ENCODE peak calls at places on chromosomes 4 and X, in eight cellular contexts. V is HFF-Myc; L is stimulated activated CD4-positive, alpha-beta T cell treated with anti-CD3 and anti-CD28 coated beads, Interleukin-4, amount 100 ng/mL, for 48 hours; E is AG04450; W is endothelial cell; X is sciatic nerve; N is iPS-NIHi11; S is neuronal stem cell. Y is an unnamed sample.

GRCh38 chr4:96675420-96675819 is 835.5 kb downstream of the PDHA2 start:
- DNase-seq in V (no peak), W (no peak), S (no peak), L (no peak), X (no peak), N (no peak), E (no peak), Y (no peak)

GRCh38 chrX:151870603-151871002 is 42.1 kb upstream of the MAGEA4 start:
- DNase-seq in E (peak; percentile 55), L (no peak), V (peak; percentile 24), X (no peak), W (no peak), N (no peak), S (no peak), Y (peak; percentile 83)

GRCh38 chrX:34893741-34894140 is 48.9 kb upstream of the FAM47B start:
- DNase-seq in V (no peak), W (no peak), E (no peak), X (no peak), S (no peak), N (no peak), L (no peak), Y (peak; percentile 25)

GRCh38 chr4:139704915-139705485 is 39.4 kb downstream of the MGST2 start:
- DNase-seq in W (no peak), E (no peak), S (no peak), V (no peak), L (no peak), X (no peak), N (no peak), Y (no peak)

GRCh38 chr4:185718578-185719492 is 93.2 kb downstream of the SORBS2 start:
- DNase-seq in E (no peak), W (no peak), X (no peak), S (no peak), V (no peak), L (no peak), N (no peak), Y (no peak)

GRCh38 chr4:116427666-116428065 is 657.7 kb downstream of the TRAM1L1 start:
- DNase-seq in N (no peak), S (no peak), L (no peak), V (no peak), W (no peak), X (no peak), E (no peak), Y (no peak)

GRCh38 chr4:67522851-67523671 is 22.2 kb downstream of the CENPC start:
- DNase-seq in N (no peak), S (no peak), W (no peak), V (no peak), X (no peak), E (no peak), L (no peak), Y (peak; percentile 89)

GRCh38 chrX:50097121-50097520 is 103.7 kb downstream of the AKAP4 start:
- DNase-seq in E (no peak), S (no peak), L (no peak), N (no peak), W (no peak), V (no peak), X (no peak), Y (no peak)

GRCh38 chr4:80036306-80036705 is 36.7 kb downstream of the ANTXR2 start:
- DNase-seq in S (no peak), W (no peak), N (no peak), E (no peak), V (no peak), X (no peak), L (no peak), Y (no peak)

GRCh38 chr4:185735887-185736286 is 76.1 kb downstream of the SORBS2 start:
- DNase-seq in E (no peak), L (no peak), S (no peak), X (no peak), W (no peak), V (no peak), N (no peak), Y (no peak)

GRCh38 chr4:101790521-101791188 is at the start of gene BANK1:
- DNase-seq in N (peak; percentile 84), V (no peak), E (no peak), X (peak; percentile 61), L (no peak), W (peak; percentile 89), S (peak; percentile 46), Y (peak; percentile 54)

GRCh38 chrX:51296138-51296537 is 36.5 kb upstream of the NUDT10 start:
- DNase-seq in E (no peak), V (no peak), X (no peak), L (no peak), S (no peak), W (no peak), N (no peak), Y (no peak)

GRCh38 chr4:80138556-80139538 is 58.5 kb upstream of the PRDM8 start:
- DNase-seq in E (no peak), V (peak; percentile 30), S (no peak), L (peak; percentile 26), X (no peak), W (no peak), N (no peak), Y (no peak)

GRCh38 chrX:134004038-134004437 is 18.6 kb upstream of the GPC3 start:
- DNase-seq in N (no peak), V (no peak), L (no peak), W (no peak), S (no peak), E (no peak), X (no peak), Y (no peak)

GRCh38 chr4:155319506-155319905 is 57.3 kb downstream of the MAP9 start:
- DNase-seq in L (no peak), S (no peak), E (no peak), N (no peak), V (no peak), X (no peak), W (no peak), Y (no peak)

GRCh38 chrX:49191033-49191871 is 5.1 kb upstream of the PRICKLE3 start:
- DNase-seq in W (peak; percentile 74), E (peak; percentile 99), V (peak; percentile 98), N (peak; percentile 77), X (peak; percentile 91), S (peak; percentile 95), L (peak; percentile 74), Y (peak; percentile 99)

GRCh38 chr4:37453361-37454262 is 209.1 kb downstream of the NWD2 start:
- DNase-seq in E (no peak), X (peak; percentile 77), S (peak; percentile 43), V (no peak), N (peak; percentile 91), L (peak; percentile 23), W (peak; percentile 73), Y (peak; percentile 46)

GRCh38 chr4:110533940-110534339 is 58.0 kb downstream of the ENPEP start:
- DNase-seq in W (no peak), S (no peak), V (peak; percentile 87), L (no peak), E (peak; percentile 86), X (no peak), N (peak; percentile 46), Y (peak; percentile 94)

GRCh38 chr4:122658818-122659295 is 38.0 kb upstream of the IL21 start:
- DNase-seq in E (no peak), S (no peak), N (no peak), L (no peak), V (no peak), X (no peak), W (no peak), Y (no peak)

GRCh38 chr4:24244663-24245519 is 339.5 kb downstream of the DHX15 start:
- DNase-seq in L (no peak), X (no peak), W (no peak), E (no peak), S (peak; percentile 12), N (no peak), V (no peak), Y (peak; percentile 80)

GRCh38 chr4:174714393-174715211 is 114.4 kb downstream of the GLRA3 start:
- DNase-seq in S (peak; percentile 31), W (peak; percentile 53), E (peak; percentile 3), N (peak; percentile 76), X (no peak), V (peak; percentile 12), L (peak; percentile 9), Y (peak; percentile 53)

GRCh38 chr4:64581422-64581821 is 172.2 kb upstream of the TECRL start:
- DNase-seq in L (no peak), W (no peak), S (no peak), N (no peak), X (no peak), V (peak; percentile 0), E (no peak), Y (peak; percentile 60)

GRCh38 chrX:151370906-151371305 is 26.1 kb upstream of the VMA21 start:
- DNase-seq in X (no peak), W (peak; percentile 12), L (no peak), S (no peak), V (no peak), E (no peak), N (peak; percentile 71), Y (peak; percentile 8)

GRCh38 chr4:22739933-22740332 is 47.2 kb downstream of the GBA3 start:
- DNase-seq in S (no peak), X (no peak), W (no peak), L (no peak), V (no peak), N (no peak), E (no peak), Y (no peak)

GRCh38 chrX:1535241-1536041 is 1.5 kb downstream of the P2RY8 start:
- DNase-seq in V (no peak), E (no peak), L (peak; percentile 58), X (no peak), W (no peak), N (no peak), S (no peak), Y (no peak)

GRCh38 chr4:134756456-134756855 is 554.9 kb upstream of the PABPC4L start:
- DNase-seq in S (no peak), V (no peak), N (no peak), W (no peak), X (no peak), L (no peak), E (no peak), Y (no peak)

GRCh38 chr4:76061977-76062376 is 12.5 kb upstream of the ART3 start:
- DNase-seq in V (no peak), L (no peak), W (no peak), X (no peak), S (no peak), E (no peak), N (no peak), Y (no peak)

GRCh38 chr4:54227261-54228063 is 1.6 kb upstream of the PDGFRA start:
- DNase-seq in X (peak; percentile 62), E (no peak), L (no peak), V (peak; percentile 81), W (peak; percentile 47), N (peak; percentile 30), S (peak; percentile 57), Y (peak; percentile 74)

GRCh38 chrX:19728915-19729314 is 158.5 kb downstream of the SH3KBP1 start:
- DNase-seq in V (no peak), X (no peak), W (no peak), E (no peak), S (no peak), L (no peak), N (no peak), Y (peak; percentile 32)

GRCh38 chrX:106284431-106285025 is 116.4 kb downstream of the PWWP3B start:
- DNase-seq in V (no peak), X (no peak), W (no peak), S (no peak), L (no peak), N (no peak), E (no peak), Y (no peak)

GRCh38 chr4:73137121-73137520 is 67.6 kb upstream of the COX18 start:
- DNase-seq in S (no peak), V (no peak), N (no peak), L (no peak), E (no peak), W (no peak), X (no peak), Y (no peak)

GRCh38 chr4:47704693-47705325 is 133.1 kb downstream of the CORIN start:
- DNase-seq in X (no peak), L (no peak), V (no peak), S (peak; percentile 42), E (peak; percentile 7), W (peak; percentile 54), N (peak; percentile 46), Y (peak; percentile 60)

GRCh38 chrX:45351478-45351877 is 150.8 kb upstream of the DIPK2B start:
- DNase-seq in V (no peak), E (peak; percentile 33), W (no peak), X (no peak), L (no peak), N (no peak), S (no peak), Y (peak; percentile 69)

GRCh38 chr4:139247241-139247640 is 32.8 kb downstream of the MGARP start:
- DNase-seq in S (no peak), X (no peak), V (no peak), W (no peak), N (no peak), L (no peak), E (no peak), Y (no peak)

Y was measured in cardiac muscle cell.